ENCODE peak calls at places on chromosome 1, in seven cellular contexts. S is pancreas, R is suprapubic skin, H is ovary, L is right lobe of liver, Z is lower lobe of right lung, P is neural progenitor cell. E is an unnamed sample.

GRCh38 chr1:22143065-22143514 is at the start of gene WNT4:
- DNase-seq in S (peak), R (no peak), H (peak), L (no peak), Z (peak), P (peak), E (no peak)

GRCh38 chr1:88608139-88608943 is 75.7 kb upstream of the PKN2 start:
- DNase-seq in S (no peak), R (no peak), H (no peak), L (no peak), Z (no peak), P (peak), E (no peak)

GRCh38 chr1:34924759-34925555 is 4.5 kb downstream of the DLGAP3 start:
- DNase-seq in S (peak), R (no peak), H (peak), L (peak), Z (peak), P (peak), E (peak)

GRCh38 chr1:63557365-63557987 is 34.2 kb downstream of the EFCAB7 start:
- DNase-seq in S (no peak), R (no peak), H (no peak), L (no peak), Z (no peak), P (peak), E (no peak)

GRCh38 chr1:173193639-173194038 is 13.5 kb downstream of the TNFSF4 start:
- DNase-seq in S (no peak), R (no peak), H (no peak), L (no peak), Z (no peak), P (no peak), E (no peak)

GRCh38 chr1:17553970-17554369 is 14.5 kb downstream of the ARHGEF10L start:
- DNase-seq in S (no peak), R (no peak), H (no peak), L (no peak), Z (no peak), P (no peak), E (no peak)

GRCh38 chr1:247146671-247147070 is 25.1 kb downstream of the ZNF124 start:
- DNase-seq in S (no peak), R (no peak), H (no peak), L (no peak), Z (no peak), P (peak), E (no peak)

GRCh38 chr1:155082301-155082940 is 3.8 kb downstream of the EFNA3 start:
- DNase-seq in S (no peak), R (no peak), H (no peak), L (no peak), Z (no peak), P (peak), E (peak)

GRCh38 chr1:201505505-201505893 is 1.4 kb downstream of the CSRP1 start:
- DNase-seq in S (no peak), R (no peak), H (no peak), L (no peak), Z (no peak), P (peak), E (peak)

GRCh38 chr1:206698990-206699586 is 14.4 kb downstream of the MAPKAPK2 start:
- DNase-seq in S (no peak), R (no peak), H (no peak), L (no peak), Z (no peak), P (no peak), E (no peak)

GRCh38 chr1:240854367-240854766 is 242.4 kb upstream of the GREM2 start:
- DNase-seq in S (no peak), R (no peak), H (no peak), L (no peak), Z (no peak), P (no peak), E (no peak)

GRCh38 chr1:221308534-221309511 is 429.6 kb downstream of the HLX start:
- DNase-seq in S (no peak), R (no peak), H (no peak), L (no peak), Z (no peak), P (peak), E (no peak)

GRCh38 chr1:223716302-223716862 is 4.0 kb downstream of the CAPN2 start:
- DNase-seq in S (no peak), R (no peak), H (no peak), L (no peak), Z (peak), P (no peak), E (no peak)

GRCh38 chr1:59261537-59261936 is 35.4 kb upstream of the FGGY start:
- DNase-seq in S (no peak), R (no peak), H (no peak), L (no peak), Z (no peak), P (no peak), E (peak)

GRCh38 chr1:51058863-51059262 is 43.2 kb upstream of the C1orf185 start:
- DNase-seq in S (no peak), R (no peak), H (no peak), L (no peak), Z (no peak), P (peak), E (no peak)

GRCh38 chr1:226424228-226425003 is 16.5 kb upstream of the PARP1 start:
- DNase-seq in S (no peak), R (no peak), H (no peak), L (no peak), Z (no peak), P (peak), E (no peak)

GRCh38 chr1:170680428-170680827 is 16.5 kb downstream of the PRRX1 start:
- DNase-seq in S (no peak), R (no peak), H (no peak), L (no peak), Z (no peak), P (no peak), E (no peak)

GRCh38 chr1:9724706-9725476 is 73.4 kb downstream of the PIK3CD start:
- DNase-seq in S (peak), R (no peak), H (no peak), L (no peak), Z (peak), P (peak), E (peak)

GRCh38 chr1:229027622-229028182 is 243.2 kb upstream of the RAB4A start:
- DNase-seq in S (no peak), R (no peak), H (peak), L (no peak), Z (peak), P (peak), E (no peak)

GRCh38 chr1:165235158-165235776 is 121.2 kb downstream of the LMX1A start:
- DNase-seq in S (peak), R (no peak), H (no peak), L (peak), Z (no peak), P (peak), E (no peak)

GRCh38 chr1:109248797-109249629 is at the start of gene CELSR2:
- DNase-seq in S (peak), R (no peak), H (peak), L (peak), Z (peak), P (peak), E (peak)

GRCh38 chr1:50275564-50275963 is 147.7 kb downstream of the DMRTA2 start:
- DNase-seq in S (no peak), R (no peak), H (no peak), L (no peak), Z (no peak), P (no peak), E (no peak)

GRCh38 chr1:85240174-85240601 is 19.3 kb downstream of the C1orf52 start:
- DNase-seq in S (no peak), R (no peak), H (no peak), L (no peak), Z (no peak), P (peak), E (no peak)

GRCh38 chr1:54002544-54003248 is 15.3 kb downstream of the LDLRAD1 start:
- DNase-seq in S (no peak), R (no peak), H (no peak), L (no peak), Z (no peak), P (no peak), E (no peak)

GRCh38 chr1:226862900-226863299 is 7.5 kb upstream of the PSEN2 start:
- DNase-seq in S (no peak), R (no peak), H (no peak), L (no peak), Z (no peak), P (no peak), E (no peak)

GRCh38 chr1:84253891-84254290 is 47.6 kb upstream of the SAMD13 start:
- DNase-seq in S (peak), R (no peak), H (no peak), L (no peak), Z (peak), P (no peak), E (peak)

GRCh38 chr1:94769551-94769950 is 50.6 kb upstream of the SLC44A3 start:
- DNase-seq in S (no peak), R (no peak), H (no peak), L (no peak), Z (no peak), P (no peak), E (no peak)

GRCh38 chr1:203175237-203176181 is at the start of gene MYBPH:
- DNase-seq in S (peak), R (peak), H (peak), L (no peak), Z (no peak), P (no peak), E (peak)

GRCh38 chr1:226548281-226549093 is at the start of gene STUM:
- DNase-seq in S (peak), R (no peak), H (peak), L (no peak), Z (no peak), P (peak), E (no peak)

GRCh38 chr1:189424746-189425331 is 1052.8 kb downstream of the BRINP3 start:
- DNase-seq in S (no peak), R (no peak), H (no peak), L (no peak), Z (no peak), P (peak), E (no peak)

GRCh38 chr1:183892351-183892793 is 87.5 kb downstream of the RGL1 start:
- DNase-seq in S (no peak), R (no peak), H (no peak), L (no peak), Z (no peak), P (no peak), E (no peak)

GRCh38 chr1:2310332-2311183 is 80.8 kb downstream of the MORN1 start:
- DNase-seq in S (no peak), R (no peak), H (peak), L (no peak), Z (no peak), P (no peak), E (no peak)
- H3K27ac ChIP-seq in S (no peak), R (peak), H (peak), L (no peak), Z (peak), P (no peak), E (peak)

GRCh38 chr1:180158149-180159147 is 3.8 kb downstream of the QSOX1 start:
- DNase-seq in S (peak), R (no peak), H (no peak), L (no peak), Z (no peak), P (no peak), E (no peak)
- H3K27ac ChIP-seq in S (peak), R (no peak), H (no peak), L (no peak), Z (peak), P (no peak), E (no peak)

GRCh38 chr1:153973478-153973877 is 4.0 kb downstream of the JTB start:
- DNase-seq in S (no peak), R (no peak), H (no peak), L (no peak), Z (no peak), P (no peak), E (no peak)
- H3K27ac ChIP-seq in S (no peak), R (no peak), H (no peak), L (no peak), Z (no peak), P (no peak), E (no peak)

GRCh38 chr1:5379176-5379759 is 613.0 kb downstream of the NPHP4 start:
- DNase-seq in S (no peak), R (no peak), H (no peak), L (no peak), Z (no peak), P (no peak), E (no peak)
- H3K27ac ChIP-seq in S (no peak), R (no peak), H (no peak), L (no peak), Z (no peak), P (no peak), E (no peak)

DNA sequence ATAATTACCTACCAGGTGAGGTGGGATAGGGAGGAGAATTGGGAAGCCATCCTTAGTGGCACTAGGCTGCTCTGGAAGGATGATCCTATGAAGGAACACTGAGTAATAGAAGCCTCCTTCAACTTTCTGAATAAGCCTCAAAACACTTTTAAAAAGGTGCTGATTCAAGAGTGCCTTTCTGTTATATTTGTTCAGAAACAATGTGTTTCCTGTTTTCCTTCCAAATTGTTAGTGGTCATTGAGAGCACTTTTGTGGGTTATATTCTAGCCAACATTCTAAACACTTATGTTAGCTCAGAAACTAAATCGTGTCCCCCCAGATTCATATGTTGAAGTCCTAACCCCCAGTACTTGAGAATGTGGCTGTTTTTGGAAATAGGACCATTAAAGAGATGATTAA is 237.3 kb downstream of the TNR start:
- DNase-seq in S (no peak), R (no peak), H (no peak), L (no peak), Z (no peak), P (no peak), E (no peak)
- H3K27ac ChIP-seq in S (no peak), R (no peak), H (no peak), L (no peak), Z (no peak), P (no peak), E (no peak)

GRCh38 chr1:3174487-3175247 is 105.7 kb downstream of the PRDM16 start:
- DNase-seq in S (peak), R (no peak), H (peak), L (no peak), Z (peak), P (no peak), E (peak)
- H3K27ac ChIP-seq in S (peak), R (no peak), H (no peak), L (peak), Z (no peak), P (no peak), E (peak)

GRCh38 chr1:110874303-110875215 is 1.6 kb downstream of the CD53 start:
- DNase-seq in S (no peak), R (no peak), H (no peak), L (no peak), Z (no peak), P (no peak), E (no peak)
- H3K27ac ChIP-seq in S (no peak), R (peak), H (no peak), L (peak), Z (peak), P (no peak), E (peak)

DNA sequence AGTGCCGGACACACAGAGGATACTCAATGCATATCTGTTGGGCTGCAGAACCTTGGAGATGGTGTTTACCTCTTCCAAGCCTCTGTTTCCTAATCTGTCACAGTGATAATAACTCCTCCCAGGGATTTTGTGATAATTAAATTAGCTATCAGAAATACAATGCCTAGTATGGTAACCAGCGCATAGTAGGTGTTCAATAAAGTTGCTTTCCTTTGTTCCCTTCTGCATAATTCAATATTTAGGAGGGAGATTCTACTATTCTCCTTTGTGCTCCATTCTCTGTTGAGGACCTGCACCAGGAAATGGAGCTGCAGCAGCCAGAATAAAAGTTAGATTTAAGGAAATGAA is 3.3 kb upstream of the CSF3R start:
- DNase-seq in S (no peak), R (no peak), H (no peak), L (no peak), Z (no peak), P (no peak), E (no peak)
- H3K27ac ChIP-seq in S (no peak), R (no peak), H (no peak), L (peak), Z (peak), P (no peak), E (no peak)

GRCh38 chr1:209705033-209705589 is 465 bp downstream of the HSD11B1 start:
- DNase-seq in S (no peak), R (no peak), H (no peak), L (no peak), Z (no peak), P (no peak), E (no peak)
- H3K27ac ChIP-seq in S (no peak), R (peak), H (no peak), L (peak), Z (peak), P (no peak), E (peak)